ENCODE peak calls at places on chromosomes 5 and 9, in eight cellular contexts. A is K562, G is adrenal gland, D is heart left ventricle, N is tibial nerve, W is spleen, E is HCT116, U is IMR-90. F is an unnamed sample.
A peak's percentile ranks its signal among the peaks of the same experiment; 100 is the strongest.

GRCh38 chr9:108517591-108518365 is 338.0 kb downstream of the ACTL7B start:
- DNase-seq in A (no peak), G (no peak), D (no peak), N (no peak), W (no peak), E (no peak), U (no peak), F (no peak)

GRCh38 chr5:143566139-143566538 is 162.7 kb upstream of the NR3C1 start:
- DNase-seq in A (no peak), G (no peak), D (no peak), N (no peak), W (no peak), E (no peak), U (no peak), F (no peak)

GRCh38 chr5:157955541-157956172 is 96.7 kb upstream of the CLINT1 start:
- DNase-seq in A (no peak), G (no peak), D (no peak), N (no peak), W (no peak), E (no peak), U (no peak), F (no peak)

GRCh38 chr9:21576331-21577189 is 94.4 kb upstream of the IFNE start:
- DNase-seq in A (no peak), G (no peak), D (no peak), N (no peak), W (no peak), E (peak; percentile 93), U (peak; percentile 87), F (no peak)

GRCh38 chr5:172361566-172362238 is 78.1 kb upstream of the UBTD2 start:
- DNase-seq in A (no peak), G (peak; percentile 86), D (no peak), N (peak; percentile 50), W (no peak), E (peak; percentile 48), U (peak; percentile 100), F (peak; percentile 48)

GRCh38 chr9:115633099-115633498 is 515.1 kb upstream of the TNC start:
- DNase-seq in A (no peak), G (no peak), D (no peak), N (no peak), W (no peak), E (no peak), U (peak; percentile 33), F (no peak)

GRCh38 chr9:130323051-130323757 is 57.6 kb downstream of the HMCN2 start:
- DNase-seq in A (no peak), G (no peak), D (no peak), N (no peak), W (no peak), E (no peak), U (no peak), F (no peak)

GRCh38 chr5:53490747-53491146 is 10.3 kb downstream of the FST start:
- DNase-seq in A (no peak), G (no peak), D (no peak), N (no peak), W (no peak), E (no peak), U (peak; percentile 87), F (no peak)

GRCh38 chr5:1508679-1509290 is 15.0 kb downstream of the LPCAT1 start:
- DNase-seq in A (no peak), G (peak; percentile 1), D (no peak), N (no peak), W (peak; percentile 80), E (no peak), U (peak; percentile 30), F (peak; percentile 3)

GRCh38 chr9:27436234-27436633 is 87.9 kb upstream of the IFNK start:
- DNase-seq in A (no peak), G (no peak), D (no peak), N (no peak), W (no peak), E (no peak), U (no peak), F (peak; percentile 81)

GRCh38 chr9:127032256-127032655 is 90.2 kb downstream of the ANGPTL2 start:
- DNase-seq in A (no peak), G (no peak), D (no peak), N (no peak), W (no peak), E (no peak), U (no peak), F (no peak)

GRCh38 chr9:121703014-121703734 is 51.7 kb downstream of the DAB2IP start:
- DNase-seq in A (no peak), G (no peak), D (no peak), N (no peak), W (no peak), E (no peak), U (no peak), F (no peak)

GRCh38 chr9:1335174-1335573 is 285.0 kb downstream of the DMRT2 start:
- DNase-seq in A (no peak), G (no peak), D (no peak), N (no peak), W (no peak), E (no peak), U (no peak), F (no peak)

DNA sequence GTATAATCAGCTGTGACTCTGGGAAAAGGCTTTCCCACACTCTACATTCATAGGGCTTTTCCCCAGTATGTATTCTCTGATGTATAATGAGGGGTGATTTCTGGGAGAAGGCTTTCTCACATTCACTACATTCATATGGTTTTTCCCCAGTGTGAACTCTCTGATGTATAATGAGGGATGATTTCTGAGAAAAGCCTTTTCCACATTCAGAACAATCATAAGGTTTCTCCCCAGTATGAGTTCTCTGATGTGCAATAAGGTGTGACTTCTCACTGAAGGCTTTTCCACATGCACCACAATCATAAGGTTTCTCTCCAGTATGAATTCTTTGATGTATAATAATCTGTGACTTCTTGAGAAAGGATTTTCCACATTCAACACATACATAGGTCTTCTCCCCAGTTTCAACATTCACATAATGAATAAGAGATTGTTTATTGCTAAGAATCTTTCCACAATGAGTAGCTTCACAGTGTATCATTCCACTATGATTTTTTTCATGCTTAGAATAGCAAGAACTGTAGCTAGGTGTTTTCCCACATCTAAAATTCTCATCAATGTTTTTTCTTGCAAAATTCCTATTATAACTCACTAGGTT is 26.7 kb upstream of the ZNF300 start:
- DNase-seq in A (no peak), G (no peak), D (no peak), N (no peak), W (no peak), E (no peak), U (no peak), F (no peak)
- H3K9me3 ChIP-seq in A (peaks cover 26% of the 10 kb centered on the region), G (peaks cover 4% of the 10 kb centered on the region), D (peaks cover 98% of the 10 kb centered on the region), N (peaks cover 23% of the 10 kb centered on the region), W (peaks cover 91% of the 10 kb centered on the region), E (peaks cover 38% of the 10 kb centered on the region), U (peaks cover 42% of the 10 kb centered on the region), F (peaks cover 8% of the 10 kb centered on the region)

GRCh38 chr5:141618804-141619554 is at the start of gene DIAPH1:
- DNase-seq in A (peak; percentile 95), G (peak; percentile 98), D (peak; percentile 98), N (peak; percentile 94), W (peak; percentile 100), E (peak; percentile 93), U (peak; percentile 94), F (peak; percentile 99)

GRCh38 chr5:141618030-141618803 is 583 bp downstream of the DIAPH1 start:
- DNase-seq in A (peak; percentile 68), G (peak; percentile 67), D (peak; percentile 44), N (no peak), W (peak; percentile 83), E (peak; percentile 70), U (peak; percentile 13), F (peak; percentile 90)

GRCh38 chr5:141615991-141616715 is 2.6 kb downstream of the DIAPH1 start:
- DNase-seq in A (no peak), G (no peak), D (no peak), N (no peak), W (no peak), E (no peak), U (no peak), F (no peak)

GRCh38 chr5:141617128-141617527 is 1.7 kb downstream of the DIAPH1 start:
- DNase-seq in A (peak; percentile 64), G (no peak), D (no peak), N (no peak), W (no peak), E (no peak), U (peak; percentile 29), F (no peak)

GRCh38 chr5:141617682-141618029 is 1.1 kb downstream of the DIAPH1 start:
- DNase-seq in A (no peak), G (no peak), D (no peak), N (peak; percentile 12), W (no peak), E (no peak), U (no peak), F (no peak)
- TF ChIP-seq POLR2A in A (no peak), G (no peak), D (no peak), N (no peak), W (no peak), E (no peak), U (no peak), F (no peak)

GRCh38 chr5:81397169-81397568 is 3.2 kb upstream of the ACOT12 start:
- DNase-seq in A (no peak), G (peak; percentile 62), D (peak; percentile 39), N (no peak), W (no peak), E (no peak), U (peak; percentile 33), F (no peak)

GRCh38 chr5:81393783-81394718 is at the start of gene ACOT12:
- DNase-seq in A (no peak), G (no peak), D (peak; percentile 39), N (no peak), W (peak; percentile 62), E (no peak), U (peak; percentile 20), F (no peak)

GRCh38 chr5:81389015-81389414 is 4.9 kb downstream of the ACOT12 start:
- DNase-seq in A (no peak), G (no peak), D (no peak), N (no peak), W (no peak), E (no peak), U (no peak), F (no peak)

GRCh38 chr5:81395262-81395661 is 1.3 kb upstream of the ACOT12 start:
- DNase-seq in A (no peak), G (no peak), D (no peak), N (no peak), W (no peak), E (no peak), U (no peak), F (no peak)

DNA sequence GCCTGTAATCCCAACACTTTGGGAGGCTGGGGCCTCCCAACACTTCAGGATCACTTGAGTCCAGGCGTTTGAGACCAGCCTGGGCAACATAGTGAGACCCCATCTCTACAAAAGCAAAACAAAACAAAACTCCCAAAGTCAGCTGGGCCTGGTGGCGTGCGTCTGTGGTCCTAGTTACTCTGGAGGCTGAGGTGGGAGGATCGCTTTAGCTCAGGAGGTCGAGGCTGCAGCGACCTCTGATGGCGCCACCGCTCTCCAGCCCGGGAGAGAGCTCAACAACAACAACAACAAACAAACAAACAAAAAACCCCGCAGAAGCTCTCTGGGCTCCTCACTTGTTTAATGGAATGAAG is 528 bp downstream of the ACOT12 start:
- DNase-seq in A (no peak), G (no peak), D (no peak), N (no peak), W (no peak), E (no peak), U (no peak), F (no peak)
- TF ChIP-seq CTCF in A (no peak), G (no peak), D (no peak), N (no peak), W (no peak), E (no peak), U (no peak), F (no peak)

DNA sequence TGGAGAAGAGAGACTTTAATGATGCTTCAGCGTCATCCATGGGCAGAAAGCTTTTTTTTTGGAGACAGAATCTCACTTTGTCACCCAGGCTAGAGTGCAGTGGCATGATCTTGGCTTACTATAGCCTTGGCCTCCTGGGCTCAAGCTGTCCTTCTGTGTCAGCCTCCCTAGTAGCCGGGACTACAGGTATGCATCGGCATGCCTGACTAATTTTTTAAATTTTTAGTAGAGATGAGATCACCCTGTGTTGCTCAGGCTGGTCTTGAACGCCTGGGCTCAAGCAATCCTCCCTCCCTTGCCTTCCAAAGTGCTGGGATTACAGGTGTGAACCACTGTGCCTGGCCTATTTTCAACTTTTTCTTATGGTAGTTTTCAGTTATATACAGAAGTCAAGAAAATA is 23.2 kb downstream of the SPIN1 start:
- DNase-seq in A (no peak), G (no peak), D (no peak), N (no peak), W (no peak), E (no peak), U (no peak), F (no peak)
- H3K9me3 ChIP-seq in A (no peaks in the 10 kb centered on the region), G (no peaks in the 10 kb centered on the region), D (peaks cover 12% of the 10 kb centered on the region), N (no peaks in the 10 kb centered on the region), W (peaks cover 14% of the 10 kb centered on the region), E (peaks cover 7% of the 10 kb centered on the region), U (peaks cover 6% of the 10 kb centered on the region), F (no peaks in the 10 kb centered on the region)

F was measured in body of pancreas.